ENCODE peak calls at places on chromosomes 2 and 18, in ten cellular contexts. E is activated T-cell treated with anti-CD3 and anti-CD28 coated beads for 1 hour; X is AG04449; G is smooth muscle cell of the brain vasculature; T is midbrain; Y is endothelial cell of umbilical vein; C is H54; V is HFF-Myc; I is activated CD8-positive, alpha-beta memory T cell treated with anti-CD3 and anti-CD28 coated beads, Interleukin-2, amount 50 U/mL, for 4 hours; B is foreskin melanocyte. D is an unnamed sample.

GRCh38 chr2:175930504-175930903 is 71.6 kb downstream of the LNPK start:
- DNase-seq in B (no peak), I (no peak), Y (peak), E (no peak), C (no peak), T (no peak), V (no peak), G (no peak), X (no peak), D (no peak)

GRCh38 chr2:75064691-75065396 is 106.4 kb downstream of the POLE4 start:
- DNase-seq in X (no peak), Y (peak), G (no peak), E (peak), T (peak), V (no peak), B (peak), C (peak), I (peak), D (peak)

GRCh38 chr2:144242311-144242710 is 277.6 kb downstream of the ZEB2 start:
- DNase-seq in V (no peak), T (no peak), Y (no peak), I (no peak), E (no peak), G (no peak), X (no peak), C (no peak), B (no peak), D (no peak)

GRCh38 chr2:240911641-240912265 is 5.6 kb downstream of the CROCC2 start:
- DNase-seq in I (no peak), B (no peak), G (no peak), V (no peak), Y (no peak), C (no peak), X (no peak), E (no peak), T (no peak), D (no peak)

GRCh38 chr2:226136739-226137138 is 662.9 kb downstream of the IRS1 start:
- DNase-seq in B (no peak), T (no peak), X (no peak), Y (no peak), G (no peak), I (no peak), V (no peak), E (no peak), C (no peak), D (no peak)

GRCh38 chr2:175400975-175401374 is 219.5 kb upstream of the ATP5MC3 start:
- DNase-seq in B (no peak), X (no peak), I (no peak), V (no peak), G (no peak), E (no peak), C (no peak), T (no peak), Y (no peak), D (no peak)

GRCh38 chr2:29698216-29698615 is 223.2 kb downstream of the ALK start:
- DNase-seq in X (no peak), B (no peak), I (no peak), V (no peak), E (no peak), T (no peak), G (no peak), Y (no peak), C (no peak), D (no peak)

GRCh38 chr18:46051731-46052461 is 20.2 kb downstream of the PSTPIP2 start:
- DNase-seq in X (peak), Y (no peak), E (no peak), G (no peak), T (no peak), V (no peak), C (no peak), I (no peak), B (no peak), D (peak)

GRCh38 chr2:128281852-128282245 is 36.8 kb downstream of the HS6ST1 start:
- DNase-seq in V (no peak), X (no peak), G (no peak), C (no peak), B (no peak), E (no peak), T (no peak), Y (no peak), I (no peak), D (no peak)

GRCh38 chr2:57877811-57878572 is 168.6 kb upstream of the VRK2 start:
- DNase-seq in B (no peak), I (no peak), E (no peak), T (peak), Y (no peak), V (no peak), C (no peak), G (no peak), X (no peak), D (no peak)

GRCh38 chr2:131673400-131674173 is 145.9 kb downstream of the CCDC74A start:
- DNase-seq in T (peak), E (peak), G (no peak), C (peak), Y (peak), V (no peak), B (peak), X (no peak), I (peak), D (peak)

GRCh38 chr2:79994161-79994560 is 310.4 kb downstream of the LRRTM1 start:
- DNase-seq in B (no peak), Y (no peak), V (no peak), G (no peak), T (no peak), I (no peak), E (no peak), C (no peak), X (no peak), D (no peak)